ENCODE peak calls at places on chromosomes 4 and X, in five cellular contexts. Z is sigmoid colon, V is body of pancreas, O is adrenal gland, J is heart right ventricle. L is an unnamed sample.

GRCh38 chrX:13778916-13779315 is 38.0 kb downstream of the GPM6B start:
- DNase-seq in V (no peak), O (no peak), J (no peak), Z (no peak), L (no peak)

GRCh38 chr4:4574792-4575191 is 32.9 kb upstream of the STX18 start:
- DNase-seq in O (peak; percentile 86), V (peak; percentile 78), J (peak; percentile 50), Z (no peak), L (peak; percentile 75)

GRCh38 chrX:109856974-109857373 is 123.9 kb upstream of the ACSL4 start:
- DNase-seq in Z (no peak), J (no peak), O (no peak), V (peak; percentile 10), L (no peak)

GRCh38 chrX:24343719-24344118 is 16.7 kb upstream of the SUPT20HL1 start:
- DNase-seq in Z (no peak), J (no peak), V (no peak), O (no peak), L (no peak)

GRCh38 chrX:52574416-52575275 is 57.8 kb upstream of the XAGE1B start:
- DNase-seq in V (peak; percentile 37), Z (no peak), J (no peak), O (peak; percentile 14), L (no peak)

GRCh38 chr4:19134685-19135084 is 1113.1 kb upstream of the LCORL start:
- DNase-seq in V (no peak), Z (no peak), J (no peak), O (no peak), L (no peak)

GRCh38 chrX:118724775-118725174 is 2.6 kb upstream of the IL13RA1 start:
- DNase-seq in J (no peak), Z (no peak), O (no peak), V (no peak), L (no peak)

GRCh38 chr4:159446266-159446976 is 343.5 kb downstream of the RAPGEF2 start:
- DNase-seq in J (peak; percentile 16), O (peak; percentile 32), V (peak; percentile 40), Z (no peak), L (no peak)

GRCh38 chr4:7285244-7286122 is 93.1 kb downstream of the SORCS2 start:
- DNase-seq in J (no peak), O (no peak), V (no peak), Z (no peak), L (no peak)

GRCh38 chr4:99361268-99361922 is 8.8 kb upstream of the ADH1C start:
- DNase-seq in V (no peak), O (no peak), Z (peak; percentile 72), J (no peak), L (peak; percentile 49)

GRCh38 chrX:119488749-119489148 is 20.5 kb downstream of the SLC25A5 start:
- DNase-seq in Z (peak; percentile 66), O (peak; percentile 60), J (no peak), V (peak; percentile 67), L (no peak)

GRCh38 chrX:120140293-120140981 is 18.0 kb upstream of the RHOXF2 start:
- DNase-seq in V (no peak), J (no peak), Z (no peak), O (no peak), L (no peak)

GRCh38 chr4:61992351-61992750 is 792.2 kb downstream of the ADGRL3 start:
- DNase-seq in J (no peak), Z (no peak), V (no peak), O (no peak), L (no peak)

GRCh38 chr4:86033171-86033570 is 326.7 kb downstream of the MAPK10 start:
- DNase-seq in V (peak; percentile 35), J (peak; percentile 25), O (no peak), Z (peak; percentile 76), L (peak; percentile 73)

GRCh38 chrX:30889147-30890125 is at the start of gene TAB3:
- DNase-seq in J (peak; percentile 91), Z (peak; percentile 97), V (peak; percentile 97), O (peak; percentile 95), L (peak; percentile 93)

GRCh38 chrX:38857736-38858432 is 56.6 kb downstream of the MID1IP1 start:
- DNase-seq in O (no peak), J (no peak), Z (no peak), V (no peak), L (no peak)

GRCh38 chr4:185640809-185641675 is 105.7 kb upstream of the PDLIM3 start:
- DNase-seq in V (peak; percentile 36), O (no peak), J (no peak), Z (no peak), L (no peak)

GRCh38 chrX:23783569-23784486 is 855 bp downstream of the SAT1 start:
- DNase-seq in Z (no peak), J (no peak), O (no peak), V (no peak), L (no peak)

GRCh38 chr4:79935264-79935663 is 137.8 kb downstream of the ANTXR2 start:
- DNase-seq in V (no peak), Z (no peak), J (no peak), O (no peak), L (no peak)

GRCh38 chr4:36054750-36055467 is 189.4 kb downstream of the ARAP2 start:
- DNase-seq in Z (no peak), V (no peak), J (no peak), O (no peak), L (no peak)

DNA sequence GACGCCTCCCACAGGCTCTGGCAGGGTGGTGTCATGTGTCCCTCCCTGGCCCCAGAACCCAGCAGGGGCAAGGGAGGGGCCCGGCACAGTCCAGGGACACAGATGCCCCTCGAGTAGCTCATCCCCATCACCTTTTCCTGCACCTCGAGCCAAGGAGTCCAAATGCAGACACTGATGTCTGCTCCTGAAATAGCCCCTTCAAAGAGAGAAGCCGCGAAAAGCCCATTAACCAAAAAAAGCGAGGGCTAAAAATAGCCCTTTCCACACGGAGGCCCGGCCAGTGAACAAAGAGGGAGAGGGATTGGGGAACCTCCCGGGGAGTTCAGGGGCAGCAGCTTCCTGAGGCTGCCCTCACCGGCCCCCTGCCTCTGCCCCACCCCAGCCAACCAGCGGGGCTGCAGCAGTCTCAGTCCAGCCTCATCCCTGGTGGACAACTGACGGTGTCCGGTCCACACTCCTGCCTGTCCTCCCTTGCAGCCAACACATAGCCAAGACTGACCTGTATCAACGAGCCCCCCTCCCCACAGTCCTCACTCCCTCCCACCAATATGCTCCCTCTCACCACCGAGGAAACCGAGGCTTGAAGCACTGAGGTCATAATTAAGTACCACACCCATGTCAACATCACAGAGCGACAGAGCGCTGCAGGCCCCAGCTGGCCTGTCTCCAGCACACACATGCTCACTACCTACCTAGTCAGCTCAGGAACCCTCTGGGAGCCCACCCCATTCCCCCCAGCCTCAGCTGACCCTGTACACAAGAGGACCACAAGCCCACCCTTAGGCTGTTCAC is 23.9 kb downstream of the WDR1 start:
- DNase-seq in J (no peak), V (no peak), Z (no peak), O (no peak), L (peak; percentile 69)
- H3K4me1 ChIP-seq in J (peaks cover 87% of the 10 kb centered on the region), V (peaks cover 22% of the 10 kb centered on the region), Z (peaks cover 73% of the 10 kb centered on the region), O (peaks cover 16% of the 10 kb centered on the region), L (peaks cover 51% of the 10 kb centered on the region)

DNA sequence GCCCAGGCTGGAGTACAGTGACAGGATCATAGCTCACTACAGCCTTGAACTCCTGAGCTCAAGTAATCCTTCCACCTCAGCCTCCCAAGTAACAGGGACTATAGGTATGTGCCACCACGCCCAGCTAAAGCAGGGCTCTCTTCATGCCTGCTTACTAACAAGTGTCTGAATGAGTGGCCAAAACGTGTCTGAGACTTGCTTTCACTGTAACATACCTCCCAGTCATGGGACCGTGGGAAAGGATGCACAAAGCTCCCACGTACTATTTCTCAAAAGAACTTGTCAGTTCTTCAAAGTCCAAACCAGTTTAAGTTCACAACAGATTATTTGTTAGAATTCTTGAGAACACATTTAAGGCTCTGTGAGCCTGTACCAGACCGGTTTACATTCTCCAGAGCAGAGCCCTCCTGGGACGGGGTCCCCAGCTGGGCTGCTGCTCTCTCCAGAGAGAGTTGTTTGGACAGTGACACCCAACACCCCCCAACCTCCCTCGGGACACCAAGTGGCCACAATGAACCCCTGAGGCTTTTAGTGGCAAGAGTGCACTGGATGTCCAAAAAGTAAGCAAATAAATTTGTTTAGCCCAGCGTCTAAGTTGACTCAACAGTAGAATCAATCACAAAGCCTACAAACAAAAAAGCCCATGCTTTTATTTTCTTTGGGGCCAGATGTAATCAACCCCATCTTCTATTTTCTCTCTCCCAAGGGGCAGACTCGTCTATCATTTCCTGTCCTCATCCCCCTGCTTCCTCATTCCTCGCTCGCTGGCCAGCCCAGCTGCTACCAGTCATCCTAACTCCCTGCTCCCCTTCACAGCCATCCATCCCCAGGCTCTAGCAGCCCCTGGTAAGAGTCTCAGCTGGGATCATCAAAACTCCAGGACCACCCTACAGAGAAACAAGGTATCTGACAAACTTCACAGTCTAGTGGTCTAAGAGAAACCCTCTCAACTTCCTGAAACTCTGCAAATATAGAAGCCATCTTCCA is 23.9 kb downstream of the SH3KBP1 start:
- DNase-seq in Z (no peak), O (no peak), V (no peak), J (peak; percentile 18), L (no peak)
- H3K4me1 ChIP-seq in Z (no peaks in the 10 kb centered on the region), O (no peaks in the 10 kb centered on the region), V (no peaks in the 10 kb centered on the region), J (no peaks in the 10 kb centered on the region), L (peaks cover 12% of the 10 kb centered on the region)

DNA sequence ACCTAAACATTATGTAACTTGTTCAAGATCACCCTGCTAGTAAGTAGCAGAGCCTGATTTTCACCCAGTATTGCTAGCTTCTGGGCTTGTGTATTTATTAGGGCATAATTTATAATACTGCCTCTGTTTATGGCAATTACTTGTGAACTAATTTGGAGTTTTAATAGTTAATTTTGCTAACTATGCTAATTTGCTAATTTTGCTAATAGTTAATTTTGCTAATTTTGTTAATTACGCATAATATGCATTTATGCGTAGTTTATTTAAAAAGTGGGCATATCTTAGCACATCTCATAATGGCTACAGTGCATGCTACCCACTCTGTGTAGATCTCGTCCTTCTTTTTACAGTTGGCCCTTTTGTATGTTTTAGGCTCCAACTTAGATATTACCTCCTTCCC is 898.1 kb upstream of the EPHA5 start:
- DNase-seq in J (no peak), V (no peak), O (no peak), Z (no peak), L (no peak)
- H3K4me1 ChIP-seq in J (no peaks in the 10 kb centered on the region), V (no peaks in the 10 kb centered on the region), O (no peaks in the 10 kb centered on the region), Z (peaks cover 13% of the 10 kb centered on the region), L (no peaks in the 10 kb centered on the region)

GRCh38 chr4:152968806-152969394 is 32.8 kb downstream of the FHDC1 start:
- DNase-seq in O (no peak), J (no peak), Z (no peak), V (no peak), L (no peak)
- H3K4me1 ChIP-seq in O (no peaks in the 10 kb centered on the region), J (no peaks in the 10 kb centered on the region), Z (no peaks in the 10 kb centered on the region), V (no peaks in the 10 kb centered on the region), L (no peaks in the 10 kb centered on the region)

L was measured in right cardiac atrium.